ENCODE peak calls at places on chromosomes 5 and 9, in seven cellular contexts. Z is body of pancreas, I is BJ, N is psoas muscle, D is type B pancreatic cell, R is Calu3, P is HCT116. O is an unnamed sample.
A peak's percentile ranks its signal among the peaks of the same experiment; 100 is the strongest.

GRCh38 chr5:14557840-14558239 is 23.8 kb upstream of the OTULINL start:
- DNase-seq in Z (no peak), I (no peak), N (no peak), D (no peak), R (no peak), P (no peak), O (no peak)

GRCh38 chr5:128427901-128428300 is 110.1 kb downstream of the FBN2 start:
- DNase-seq in Z (no peak), I (no peak), N (no peak), D (no peak), R (no peak), P (no peak), O (no peak)

GRCh38 chr5:136521696-136522095 is 156.4 kb upstream of the TRPC7 start:
- DNase-seq in Z (no peak), I (no peak), N (no peak), D (no peak), R (no peak), P (no peak), O (no peak)

GRCh38 chr5:56487528-56488115 is 254.5 kb upstream of the ANKRD55 start:
- DNase-seq in Z (no peak), I (no peak), N (no peak), D (peak; percentile 40), R (no peak), P (no peak), O (no peak)

GRCh38 chr9:112184946-112185345 is 9.8 kb upstream of the SUSD1 start:
- DNase-seq in Z (no peak), I (no peak), N (no peak), D (no peak), R (no peak), P (no peak), O (no peak)

GRCh38 chr5:105754056-105754455 is 1916.7 kb downstream of the EFNA5 start:
- DNase-seq in Z (no peak), I (no peak), N (no peak), D (no peak), R (no peak), P (no peak), O (no peak)

GRCh38 chr9:131218370-131218769 is 57.9 kb downstream of the FAM78A start:
- DNase-seq in Z (no peak), I (no peak), N (no peak), D (no peak), R (no peak), P (no peak), O (no peak)

GRCh38 chr5:138366556-138367382 is 14.3 kb downstream of the KDM3B start:
- DNase-seq in Z (no peak), I (no peak), N (no peak), D (no peak), R (no peak), P (no peak), O (no peak)

GRCh38 chr5:133397432-133397831 is 214.9 kb downstream of the FSTL4 start:
- DNase-seq in Z (no peak), I (no peak), N (no peak), D (no peak), R (no peak), P (no peak), O (no peak)

GRCh38 chr9:109926321-109926959 is 146.4 kb downstream of the PALM2AKAP2 start:
- DNase-seq in Z (no peak), I (no peak), N (no peak), D (no peak), R (no peak), P (no peak), O (no peak)

GRCh38 chr9:112396872-112397271 is 17.0 kb downstream of the HSDL2 start:
- DNase-seq in Z (no peak), I (no peak), N (no peak), D (no peak), R (no peak), P (no peak), O (no peak)

GRCh38 chr5:67549263-67549551 is 352.6 kb upstream of the CD180 start:
- DNase-seq in Z (no peak), I (no peak), N (peak; percentile 9), D (no peak), R (no peak), P (no peak), O (no peak)

GRCh38 chr9:137743695-137744094 is 124.9 kb downstream of the EHMT1 start:
- DNase-seq in Z (no peak), I (no peak), N (no peak), D (no peak), R (no peak), P (no peak), O (no peak)

GRCh38 chr9:36566813-36567217 is 5.9 kb upstream of the MELK start:
- DNase-seq in Z (no peak), I (no peak), N (peak; percentile 47), D (no peak), R (no peak), P (no peak), O (no peak)

GRCh38 chr5:76358-77169 is 15.4 kb upstream of the PLEKHG4B start:
- DNase-seq in Z (no peak), I (no peak), N (no peak), D (peak; percentile 56), R (no peak), P (no peak), O (no peak)

GRCh38 chr5:138568061-138568824 is 7.0 kb downstream of the HSPA9 start:
- DNase-seq in Z (no peak), I (no peak), N (no peak), D (no peak), R (no peak), P (no peak), O (no peak)

GRCh38 chr5:125708583-125708982 is 714.6 kb upstream of the GRAMD2B start:
- DNase-seq in Z (no peak), I (no peak), N (no peak), D (no peak), R (no peak), P (no peak), O (no peak)

GRCh38 chr9:81619353-81620008 is 69.9 kb downstream of the TLE1 start:
- DNase-seq in Z (no peak), I (peak; percentile 72), N (no peak), D (no peak), R (no peak), P (no peak), O (no peak)

GRCh38 chr9:129473523-129474244 is 147.2 kb downstream of the C9orf50 start:
- DNase-seq in Z (no peak), I (peak; percentile 63), N (peak; percentile 58), D (no peak), R (no peak), P (no peak), O (peak; percentile 80)

GRCh38 chr9:110104201-110104845 is 103.6 kb downstream of the C9orf152 start:
- DNase-seq in Z (no peak), I (no peak), N (no peak), D (no peak), R (no peak), P (no peak), O (no peak)

GRCh38 chr9:113484258-113484730 is 20.8 kb downstream of the RGS3 start:
- DNase-seq in Z (peak; percentile 76), I (no peak), N (peak; percentile 42), D (no peak), R (no peak), P (no peak), O (peak; percentile 32)

GRCh38 chr9:34898846-34899245 is 59.2 kb upstream of the PHF24 start:
- DNase-seq in Z (no peak), I (no peak), N (no peak), D (no peak), R (no peak), P (no peak), O (no peak)

GRCh38 chr5:140131967-140132409 is 6.3 kb downstream of the IGIP start:
- DNase-seq in Z (no peak), I (peak; percentile 81), N (peak; percentile 44), D (no peak), R (peak; percentile 36), P (peak; percentile 33), O (no peak)

GRCh38 chr5:157558681-157559080 is 16.9 kb downstream of the ADAM19 start:
- DNase-seq in Z (no peak), I (no peak), N (no peak), D (no peak), R (no peak), P (no peak), O (no peak)

GRCh38 chr5:119743927-119744326 is 114.6 kb downstream of the FAM170A start:
- DNase-seq in Z (peak; percentile 23), I (no peak), N (no peak), D (no peak), R (peak; percentile 51), P (peak; percentile 59), O (no peak)

GRCh38 chr9:31848505-31849285 is 535.7 kb upstream of the ACO1 start:
- DNase-seq in Z (no peak), I (no peak), N (no peak), D (no peak), R (no peak), P (peak; percentile 37), O (no peak)

GRCh38 chr5:23268136-23268535 is 239.3 kb upstream of the PRDM9 start:
- DNase-seq in Z (no peak), I (no peak), N (no peak), D (no peak), R (no peak), P (no peak), O (no peak)

GRCh38 chr5:141821430-141821925 is 56.7 kb downstream of the PCDH1 start:
- DNase-seq in Z (no peak), I (peak; percentile 90), N (no peak), D (no peak), R (no peak), P (peak; percentile 71), O (no peak)

GRCh38 chr5:35963381-35963843 is 25.0 kb upstream of the CAPSL start:
- DNase-seq in Z (no peak), I (no peak), N (no peak), D (no peak), R (peak; percentile 25), P (no peak), O (no peak)

GRCh38 chr9:35688558-35689350 is 971 bp downstream of the TPM2 start:
- DNase-seq in Z (no peak), I (peak; percentile 44), N (no peak), D (no peak), R (no peak), P (peak; percentile 33), O (no peak)

GRCh38 chr5:180090769-180091546 is 19.4 kb upstream of the RNF130 start:
- DNase-seq in Z (peak; percentile 50), I (no peak), N (no peak), D (no peak), R (peak; percentile 64), P (peak; percentile 64), O (no peak)
- TF ChIP-seq CTCF in Z (no peak), I (peak; percentile 38), N (no peak), D (peak; percentile 48), R (no peak), P (no peak), O (no peak)

GRCh38 chr9:86614871-86615849 is 260.9 kb upstream of the TUT7 start:
- DNase-seq in Z (peak; percentile 39), I (peak; percentile 85), N (no peak), D (peak; percentile 34), R (peak; percentile 33), P (no peak), O (no peak)
- TF ChIP-seq CTCF in Z (no peak), I (peak; percentile 42), N (peak; percentile 25), D (peak; percentile 71), R (peak; percentile 29), P (peak; percentile 54), O (no peak)

GRCh38 chr9:15485836-15486678 is 24.7 kb downstream of the PSIP1 start:
- DNase-seq in Z (no peak), I (no peak), N (no peak), D (no peak), R (no peak), P (no peak), O (no peak)
- TF ChIP-seq CTCF in Z (no peak), I (peak; percentile 62), N (peak; percentile 38), D (peak; percentile 68), R (no peak), P (peak; percentile 42), O (no peak)

GRCh38 chr5:20572560-20572959 is 584.6 kb upstream of the CDH18 start:
- DNase-seq in Z (no peak), I (no peak), N (no peak), D (no peak), R (no peak), P (no peak), O (no peak)
- TF ChIP-seq CTCF in Z (no peak), I (no peak), N (no peak), D (no peak), R (no peak), P (no peak), O (no peak)

O was measured in ovary.